ENCODE peak calls at places on chromosomes 16 and 17, in five cellular contexts. V, C, J, K and R are unnamed samples.

GRCh38 chr17:78412403-78412802 is 34.0 kb downstream of the PGS1 start:
- DNase-seq in V (no peak), C (no peak), J (no peak), K (no peak), R (no peak)

GRCh38 chr17:80844418-80844990 is 147.1 kb upstream of the CHMP6 start:
- DNase-seq in V (no peak), C (no peak), J (no peak), K (peak), R (no peak)

GRCh38 chr17:8918811-8919210 is 46.7 kb downstream of the PIK3R5 start:
- DNase-seq in V (no peak), C (no peak), J (no peak), K (no peak), R (no peak)

GRCh38 chr17:45019177-45019711 is 32.2 kb downstream of the DCAKD start:
- DNase-seq in V (peak), C (peak), J (peak), K (peak), R (peak)

GRCh38 chr16:3143598-3144330 is 8.9 kb downstream of the ZNF213 start:
- DNase-seq in V (no peak), C (no peak), J (no peak), K (peak), R (no peak)

GRCh38 chr16:138049-138417 is 440 bp downstream of the NPRL3 start:
- DNase-seq in V (no peak), C (peak), J (peak), K (peak), R (peak)

GRCh38 chr17:67830440-67830839 is 5.1 kb downstream of the BPTF start:
- DNase-seq in V (no peak), C (peak), J (no peak), K (no peak), R (no peak)

GRCh38 chr17:21573961-21574610 is 118.2 kb upstream of the KCNJ18 start:
- DNase-seq in V (peak), C (peak), J (peak), K (peak), R (no peak)

GRCh38 chr16:20624882-20625807 is 49.0 kb upstream of the ACSM2B start:
- DNase-seq in V (no peak), C (no peak), J (no peak), K (no peak), R (no peak)

GRCh38 chr16:4938683-4939030 is 1.7 kb upstream of the PPL start:
- DNase-seq in V (no peak), C (no peak), J (no peak), K (no peak), R (no peak)

GRCh38 chr16:54071516-54071915 is 215.1 kb downstream of the IRX3 start:
- DNase-seq in V (no peak), C (no peak), J (no peak), K (no peak), R (no peak)

GRCh38 chr16:79528281-79528680 is 72.3 kb downstream of the MAF start:
- DNase-seq in V (no peak), C (no peak), J (no peak), K (no peak), R (no peak)

GRCh38 chr17:82909322-82909904 is 69.6 kb upstream of the ZNF750 start:
- DNase-seq in V (no peak), C (no peak), J (no peak), K (no peak), R (peak)

GRCh38 chr17:36936455-36936934 is 780 bp upstream of the LHX1 start:
- DNase-seq in V (no peak), C (no peak), J (no peak), K (no peak), R (no peak)

GRCh38 chr16:3963203-3963602 is 82.7 kb upstream of the CREBBP start:
- DNase-seq in V (no peak), C (no peak), J (no peak), K (no peak), R (no peak)

GRCh38 chr17:64216030-64216384 is 47.1 kb downstream of the TEX2 start:
- DNase-seq in V (no peak), C (no peak), J (no peak), K (no peak), R (no peak)

GRCh38 chr17:323721-324139 is 28.9 kb downstream of the RPH3AL start:
- DNase-seq in V (no peak), C (no peak), J (peak), K (peak), R (no peak)

GRCh38 chr16:72590179-72590937 is 418.4 kb upstream of the PMFBP1 start:
- DNase-seq in V (no peak), C (no peak), J (no peak), K (no peak), R (no peak)

GRCh38 chr16:64365448-64365858 is 756.4 kb downstream of the CDH11 start:
- DNase-seq in V (no peak), C (no peak), J (no peak), K (no peak), R (no peak)

GRCh38 chr17:10135539-10136257 is 62.7 kb downstream of the GAS7 start:
- DNase-seq in V (peak), C (peak), J (no peak), K (no peak), R (no peak)

GRCh38 chr17:30292490-30292858 is 730 bp upstream of the BLMH start:
- DNase-seq in V (no peak), C (no peak), J (no peak), K (no peak), R (no peak)

GRCh38 chr17:40536731-40537171 is 28.5 kb downstream of the CCR7 start:
- DNase-seq in V (peak), C (no peak), J (peak), K (no peak), R (no peak)

GRCh38 chr16:4461250-4462085 is 13.0 kb downstream of the NMRAL1 start:
- DNase-seq in V (no peak), C (no peak), J (no peak), K (no peak), R (no peak)

GRCh38 chr16:17018715-17019014 is 452.1 kb downstream of the XYLT1 start:
- DNase-seq in V (no peak), C (no peak), J (no peak), K (no peak), R (no peak)

GRCh38 chr16:50259334-50260205 is 6.8 kb upstream of the ADCY7 start:
- DNase-seq in V (peak), C (peak), J (peak), K (peak), R (no peak)

GRCh38 chr16:25135239-25135878 is 23.8 kb downstream of the LCMT1 start:
- DNase-seq in V (no peak), C (no peak), J (no peak), K (no peak), R (no peak)

GRCh38 chr16:75620326-75621169 is 2.5 kb downstream of the ADAT1 start:
- DNase-seq in V (no peak), C (no peak), J (no peak), K (no peak), R (peak)

GRCh38 chr16:16120382-16121184 is 102.7 kb downstream of the ABCC6 start:
- DNase-seq in V (no peak), C (peak), J (no peak), K (peak), R (peak)

GRCh38 chr16:2761472-2761871 is 9.0 kb downstream of the SRRM2 start:
- DNase-seq in V (no peak), C (no peak), J (no peak), K (peak), R (no peak)

DNA sequence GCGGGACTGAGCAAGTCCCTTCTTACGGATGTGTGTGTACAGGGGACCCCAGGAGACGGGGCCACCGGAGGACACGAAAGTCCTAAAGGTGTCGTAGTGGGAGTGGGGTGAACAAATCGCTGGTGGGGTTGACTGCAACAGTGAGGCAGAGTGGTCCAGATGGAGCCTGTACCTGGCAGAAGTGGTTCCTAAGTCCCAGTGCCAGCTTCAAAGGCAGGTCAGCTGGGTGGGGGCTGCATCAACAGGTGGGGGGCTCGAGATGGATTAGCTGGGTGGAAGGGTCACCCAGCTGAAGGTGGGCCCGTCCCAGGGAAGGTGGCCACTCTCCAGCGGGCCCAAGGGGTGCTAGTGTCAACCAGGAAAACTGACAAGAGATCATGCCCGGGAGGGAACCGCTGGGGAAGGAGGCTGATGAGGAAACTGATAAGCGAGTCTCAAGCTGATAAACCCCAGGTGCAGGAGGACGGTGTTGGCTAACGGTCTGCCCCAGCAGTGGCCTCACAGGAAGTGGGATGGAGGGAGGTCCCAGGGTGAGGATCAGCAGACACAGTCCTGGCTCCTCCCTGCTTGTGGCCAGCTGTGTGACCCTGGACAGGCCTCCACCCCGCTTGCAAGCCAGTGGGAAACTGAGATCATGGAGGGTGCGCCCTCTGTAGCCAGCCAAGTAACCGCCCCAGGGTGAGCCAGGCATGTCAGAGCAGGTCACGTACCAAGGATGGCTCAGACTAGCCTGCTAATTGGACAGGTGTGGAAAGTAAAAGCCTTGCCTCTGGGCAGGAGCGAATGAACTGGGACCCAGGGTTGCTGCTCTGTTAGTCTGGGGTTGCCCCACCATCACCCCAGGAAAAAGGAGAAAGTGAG is 1.0 kb downstream of the ORAI3 start:
- DNase-seq in V (peak), C (peak), J (peak), K (peak), R (peak)
- TF ChIP-seq POLR2A in V (peak), C (no peak), J (peak), K (peak), R (peak)

GRCh38 chr16:57635266-57636097 is 7.1 kb downstream of the ADGRG1 start:
- DNase-seq in V (no peak), C (no peak), J (no peak), K (no peak), R (no peak)
- TF ChIP-seq POLR2A in V (no peak), C (no peak), J (no peak), K (no peak), R (no peak)

GRCh38 chr16:30983898-30984610 is 953 bp upstream of the HSD3B7 start:
- DNase-seq in V (no peak), C (no peak), J (no peak), K (no peak), R (no peak)

GRCh38 chr16:30986129-30986991 is 1.4 kb downstream of the HSD3B7 start:
- DNase-seq in V (no peak), C (no peak), J (no peak), K (no peak), R (no peak)

GRCh38 chr16:30983289-30983889 is 1.6 kb upstream of the HSD3B7 start:
- DNase-seq in V (no peak), C (no peak), J (no peak), K (no peak), R (no peak)

GRCh38 chr16:30985401-30986128 is 558 bp downstream of the HSD3B7 start:
- DNase-seq in V (no peak), C (peak), J (peak), K (no peak), R (no peak)

GRCh38 chr16:30984669-30985400 is at the start of gene HSD3B7:
- DNase-seq in V (peak), C (peak), J (peak), K (peak), R (peak)
- TF ChIP-seq POLR2A in V (no peak), C (no peak), J (no peak), K (peak), R (peak)

DNA sequence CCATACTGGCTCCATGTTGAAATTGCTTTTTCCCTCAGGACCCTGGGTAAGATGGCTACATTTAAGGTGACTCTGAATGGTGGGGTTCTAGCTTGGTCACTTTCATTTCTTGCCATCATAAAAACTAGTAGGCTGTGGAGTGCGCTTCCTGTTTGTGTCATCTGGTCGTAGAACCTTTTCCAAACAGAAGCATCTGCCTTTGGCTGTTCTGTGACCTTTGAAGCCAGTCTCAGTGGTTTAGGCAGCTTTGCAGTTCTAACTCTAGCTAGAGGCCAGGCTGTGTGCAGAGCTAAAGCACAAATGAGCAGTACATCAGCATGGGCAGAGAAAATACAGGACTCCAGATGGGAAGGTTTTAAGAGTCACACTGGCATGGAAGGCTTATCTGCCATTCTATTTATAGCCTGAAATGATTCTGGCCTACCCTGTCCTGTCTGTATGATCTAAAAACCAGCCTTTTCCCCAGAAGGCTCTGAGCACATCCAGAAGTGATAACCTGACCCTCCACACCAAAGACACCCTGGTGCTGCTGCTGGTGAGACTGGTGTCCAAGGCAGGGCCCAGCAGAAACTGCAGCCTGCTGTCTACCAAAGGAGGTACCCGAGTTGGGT is 8.6 kb downstream of the ESRP2 start:
- DNase-seq in V (no peak), C (no peak), J (no peak), K (peak), R (no peak)
- TF ChIP-seq POLR2A in V (no peak), C (no peak), J (no peak), K (no peak), R (no peak)

GRCh38 chr16:57576429-57576870 is 34.0 kb downstream of the ADGRG5 start:
- DNase-seq in V (peak), C (peak), J (peak), K (peak), R (peak)
- TF ChIP-seq POLR2A in V (no peak), C (no peak), J (no peak), K (no peak), R (no peak)

DNA sequence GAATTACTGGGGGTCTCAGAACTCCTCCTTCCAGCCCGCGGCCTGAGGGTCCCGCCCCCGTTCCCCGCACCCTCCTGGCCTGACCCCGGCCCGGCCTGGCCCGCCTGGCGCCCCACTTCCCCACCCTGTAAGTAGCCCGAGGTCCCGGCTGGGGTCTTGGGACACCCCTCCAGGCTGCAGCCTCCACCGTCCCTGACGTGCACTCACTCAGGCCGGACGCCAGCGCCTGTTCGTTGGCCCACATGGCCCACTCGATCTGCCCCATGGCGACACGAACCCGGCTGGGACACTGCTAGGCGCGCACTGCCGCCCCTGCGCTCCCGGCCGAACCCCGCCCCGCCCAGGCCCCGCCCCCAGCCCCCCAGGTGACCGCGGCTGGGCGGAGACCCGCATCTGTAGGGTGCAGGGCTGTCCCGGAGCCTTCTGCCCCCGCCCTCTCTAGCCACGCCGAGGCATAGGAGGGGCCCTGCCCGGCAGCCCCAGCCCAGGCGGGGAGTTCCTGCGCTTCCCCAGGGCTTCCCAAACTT is at the start of gene CYBA:
- DNase-seq in V (peak), C (peak), J (peak), K (peak), R (peak)
- TF ChIP-seq POLR2A in V (no peak), C (no peak), J (no peak), K (peak), R (no peak)

GRCh38 chr16:58614860-58615259 is 14.8 kb downstream of the CNOT1 start:
- DNase-seq in V (no peak), C (no peak), J (no peak), K (no peak), R (no peak)
- TF ChIP-seq POLR2A in V (no peak), C (no peak), J (no peak), K (no peak), R (no peak)

GRCh38 chr17:7048968-7049367 is 5.1 kb upstream of the SLC16A11 start:
- DNase-seq in V (no peak), C (no peak), J (no peak), K (no peak), R (no peak)

GRCh38 chr17:7043544-7044268 is at the start of gene SLC16A11:
- DNase-seq in V (no peak), C (peak), J (peak), K (peak), R (no peak)

GRCh38 chr17:7045492-7046126 is 1.7 kb upstream of the SLC16A11 start:
- DNase-seq in V (peak), C (peak), J (no peak), K (no peak), R (peak)

GRCh38 chr17:7047566-7047965 is 3.7 kb upstream of the SLC16A11 start:
- DNase-seq in V (no peak), C (no peak), J (no peak), K (no peak), R (no peak)

DNA sequence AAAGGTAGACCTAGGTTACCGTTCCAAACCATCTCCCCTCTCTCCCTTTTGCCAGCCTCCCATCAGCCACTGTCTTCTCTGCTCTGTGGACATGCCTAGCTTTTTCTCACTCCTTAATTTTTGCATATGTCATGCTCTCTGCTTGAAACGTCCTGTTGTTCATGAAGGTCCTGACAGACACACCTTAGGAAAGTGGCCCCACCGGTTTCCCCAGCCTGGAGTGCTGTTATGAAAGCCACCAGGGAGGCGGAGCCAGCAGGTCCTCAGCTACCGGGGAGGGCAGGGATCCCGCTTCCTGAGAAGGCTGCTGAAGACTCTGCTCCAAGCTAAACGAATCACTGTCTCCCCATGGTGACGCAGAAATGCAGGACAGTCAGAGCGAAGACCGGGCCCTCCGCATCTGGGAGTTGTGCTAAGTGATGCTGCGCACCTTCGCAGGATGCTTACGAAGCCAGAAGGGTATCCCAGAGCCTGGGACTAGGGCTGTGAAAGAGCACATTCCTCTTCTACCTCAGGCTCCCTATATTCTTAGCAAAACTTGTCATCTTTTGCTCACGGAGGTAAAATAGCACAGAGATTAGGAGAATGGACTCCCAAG is 2.3 kb upstream of the SLC16A11 start:
- DNase-seq in V (no peak), C (no peak), J (no peak), K (no peak), R (no peak)
- TF ChIP-seq POLR2A in V (no peak), C (no peak), J (no peak), K (no peak), R (no peak)

DNA sequence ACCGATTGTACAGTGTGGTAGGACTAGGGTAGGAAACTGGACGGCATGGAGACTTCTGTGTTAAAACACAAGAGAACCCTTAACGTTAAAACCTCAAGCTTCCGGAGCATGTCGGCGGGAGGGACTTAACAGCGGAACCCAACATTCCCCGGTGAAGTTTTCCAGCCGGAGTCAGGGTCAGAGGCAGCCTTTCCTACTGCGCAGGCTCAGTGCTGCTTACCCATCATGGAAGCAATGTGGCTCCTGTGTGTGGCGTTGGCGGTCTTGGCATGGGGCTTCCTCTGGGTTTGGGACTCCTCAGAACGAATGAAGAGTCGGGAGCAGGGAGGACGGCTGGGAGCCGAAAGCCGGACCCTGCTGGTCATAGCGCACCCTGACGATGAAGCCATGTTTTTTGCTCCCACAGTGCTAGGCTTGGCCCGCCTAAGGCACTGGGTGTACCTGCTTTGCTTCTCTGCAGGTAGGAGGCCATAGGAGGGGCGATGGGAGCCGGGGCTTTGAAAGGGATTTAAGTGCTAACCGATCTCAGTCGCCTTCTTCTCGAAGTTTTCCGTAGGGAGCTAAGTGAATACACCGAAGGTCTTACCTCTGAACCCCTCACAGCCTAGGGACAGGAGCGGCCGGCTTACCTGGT is at the start of gene PIGL:
- DNase-seq in V (peak), C (peak), J (peak), K (peak), R (peak)
- TF ChIP-seq POLR2A in V (no peak), C (no peak), J (no peak), K (peak), R (peak)

GRCh38 chr17:76446449-76447231 is 6.3 kb downstream of the UBE2O start:
- DNase-seq in V (peak), C (no peak), J (no peak), K (no peak), R (no peak)
- TF ChIP-seq POLR2A in V (no peak), C (no peak), J (no peak), K (no peak), R (no peak)